ENCODE peak calls at places on chromosomes 3 and 15, in nine cellular contexts. One of them, this sample, is unnamed.

GRCh38 chr3:142225885-142226215 is 465 bp upstream of the GK5 start:
- DNase-seq in AG09309: no peak
- DNase-seq in psoas muscle: no peak
- DNase-seq in left ventricle myocardium inferior: no peak
- DNase-seq in breast epithelium: no peak
- DNase-seq in neural crest cell: no peak
- DNase-seq in spleen: peak
- DNase-seq in pancreas: no peak
- DNase-seq in ovary: peak
- DNase-seq in this sample: no peak

GRCh38 chr15:77866596-77867125 is 210.8 kb downstream of the TBC1D2B start:
- DNase-seq in AG09309: no peak
- DNase-seq in psoas muscle: no peak
- DNase-seq in left ventricle myocardium inferior: no peak
- DNase-seq in breast epithelium: no peak
- DNase-seq in neural crest cell: no peak
- DNase-seq in spleen: no peak
- DNase-seq in pancreas: peak
- DNase-seq in ovary: no peak
- DNase-seq in this sample: no peak

GRCh38 chr15:40108061-40108854 is 421 bp downstream of the BMF start:
- DNase-seq in AG09309: no peak
- DNase-seq in psoas muscle: peak
- DNase-seq in left ventricle myocardium inferior: peak
- DNase-seq in breast epithelium: peak
- DNase-seq in neural crest cell: no peak
- DNase-seq in spleen: no peak
- DNase-seq in pancreas: peak
- DNase-seq in ovary: peak
- DNase-seq in this sample: peak

GRCh38 chr3:146524961-146525360 is 19.4 kb downstream of the PLSCR1 start:
- DNase-seq in AG09309: no peak
- DNase-seq in psoas muscle: no peak
- DNase-seq in left ventricle myocardium inferior: no peak
- DNase-seq in breast epithelium: no peak
- DNase-seq in neural crest cell: no peak
- DNase-seq in spleen: no peak
- DNase-seq in pancreas: no peak
- DNase-seq in ovary: no peak
- DNase-seq in this sample: no peak

GRCh38 chr3:29279830-29280229 is 1.0 kb upstream of the RBMS3 start:
- DNase-seq in AG09309: no peak
- DNase-seq in psoas muscle: peak
- DNase-seq in left ventricle myocardium inferior: no peak
- DNase-seq in breast epithelium: no peak
- DNase-seq in neural crest cell: no peak
- DNase-seq in spleen: no peak
- DNase-seq in pancreas: no peak
- DNase-seq in ovary: peak
- DNase-seq in this sample: no peak

GRCh38 chr15:68818088-68818670 is 2.5 kb downstream of the ANP32A start:
- DNase-seq in AG09309: no peak
- DNase-seq in psoas muscle: peak
- DNase-seq in left ventricle myocardium inferior: peak
- DNase-seq in breast epithelium: peak
- DNase-seq in neural crest cell: peak
- DNase-seq in spleen: peak
- DNase-seq in pancreas: peak
- DNase-seq in ovary: peak
- DNase-seq in this sample: peak

GRCh38 chr15:35089556-35089955 is 4.5 kb upstream of the NANOGP8 start:
- DNase-seq in AG09309: no peak
- DNase-seq in psoas muscle: no peak
- DNase-seq in left ventricle myocardium inferior: no peak
- DNase-seq in breast epithelium: no peak
- DNase-seq in neural crest cell: no peak
- DNase-seq in spleen: no peak
- DNase-seq in pancreas: no peak
- DNase-seq in ovary: no peak
- DNase-seq in this sample: no peak

GRCh38 chr3:20729185-20729584 is 543.2 kb upstream of the SGO1 start:
- DNase-seq in AG09309: no peak
- DNase-seq in psoas muscle: no peak
- DNase-seq in left ventricle myocardium inferior: no peak
- DNase-seq in breast epithelium: no peak
- DNase-seq in neural crest cell: no peak
- DNase-seq in spleen: no peak
- DNase-seq in pancreas: no peak
- DNase-seq in ovary: no peak
- DNase-seq in this sample: no peak

GRCh38 chr3:9398715-9399708 is 1.6 kb downstream of the SETD5 start:
- DNase-seq in AG09309: no peak
- DNase-seq in psoas muscle: no peak
- DNase-seq in left ventricle myocardium inferior: no peak
- DNase-seq in breast epithelium: no peak
- DNase-seq in neural crest cell: no peak
- DNase-seq in spleen: no peak
- DNase-seq in pancreas: no peak
- DNase-seq in ovary: no peak
- DNase-seq in this sample: no peak

GRCh38 chr3:150454085-150454484 is 46.0 kb downstream of the TSC22D2 start:
- DNase-seq in AG09309: no peak
- DNase-seq in psoas muscle: no peak
- DNase-seq in left ventricle myocardium inferior: no peak
- DNase-seq in breast epithelium: no peak
- DNase-seq in neural crest cell: no peak
- DNase-seq in spleen: no peak
- DNase-seq in pancreas: no peak
- DNase-seq in ovary: no peak
- DNase-seq in this sample: no peak

GRCh38 chr3:113084777-113085176 is 94.0 kb downstream of the GTPBP8 start:
- DNase-seq in AG09309: peak
- DNase-seq in psoas muscle: peak
- DNase-seq in left ventricle myocardium inferior: peak
- DNase-seq in breast epithelium: no peak
- DNase-seq in neural crest cell: no peak
- DNase-seq in spleen: no peak
- DNase-seq in pancreas: no peak
- DNase-seq in ovary: no peak
- DNase-seq in this sample: peak

GRCh38 chr15:87877114-87877810 is 379.3 kb downstream of the NTRK3 start:
- DNase-seq in AG09309: no peak
- DNase-seq in psoas muscle: no peak
- DNase-seq in left ventricle myocardium inferior: peak
- DNase-seq in breast epithelium: no peak
- DNase-seq in neural crest cell: no peak
- DNase-seq in spleen: no peak
- DNase-seq in pancreas: no peak
- DNase-seq in ovary: no peak
- DNase-seq in this sample: no peak

GRCh38 chr3:6805236-6805635 is 55.7 kb upstream of the GRM7 start:
- DNase-seq in AG09309: no peak
- DNase-seq in psoas muscle: no peak
- DNase-seq in left ventricle myocardium inferior: no peak
- DNase-seq in breast epithelium: no peak
- DNase-seq in neural crest cell: no peak
- DNase-seq in spleen: no peak
- DNase-seq in pancreas: no peak
- DNase-seq in ovary: no peak
- DNase-seq in this sample: no peak

GRCh38 chr3:161371441-161372320 is at the start of gene SPTSSB:
- DNase-seq in AG09309: no peak
- DNase-seq in psoas muscle: peak
- DNase-seq in left ventricle myocardium inferior: peak
- DNase-seq in breast epithelium: no peak
- DNase-seq in neural crest cell: peak
- DNase-seq in spleen: peak
- DNase-seq in pancreas: peak
- DNase-seq in ovary: peak
- DNase-seq in this sample: peak

DNA sequence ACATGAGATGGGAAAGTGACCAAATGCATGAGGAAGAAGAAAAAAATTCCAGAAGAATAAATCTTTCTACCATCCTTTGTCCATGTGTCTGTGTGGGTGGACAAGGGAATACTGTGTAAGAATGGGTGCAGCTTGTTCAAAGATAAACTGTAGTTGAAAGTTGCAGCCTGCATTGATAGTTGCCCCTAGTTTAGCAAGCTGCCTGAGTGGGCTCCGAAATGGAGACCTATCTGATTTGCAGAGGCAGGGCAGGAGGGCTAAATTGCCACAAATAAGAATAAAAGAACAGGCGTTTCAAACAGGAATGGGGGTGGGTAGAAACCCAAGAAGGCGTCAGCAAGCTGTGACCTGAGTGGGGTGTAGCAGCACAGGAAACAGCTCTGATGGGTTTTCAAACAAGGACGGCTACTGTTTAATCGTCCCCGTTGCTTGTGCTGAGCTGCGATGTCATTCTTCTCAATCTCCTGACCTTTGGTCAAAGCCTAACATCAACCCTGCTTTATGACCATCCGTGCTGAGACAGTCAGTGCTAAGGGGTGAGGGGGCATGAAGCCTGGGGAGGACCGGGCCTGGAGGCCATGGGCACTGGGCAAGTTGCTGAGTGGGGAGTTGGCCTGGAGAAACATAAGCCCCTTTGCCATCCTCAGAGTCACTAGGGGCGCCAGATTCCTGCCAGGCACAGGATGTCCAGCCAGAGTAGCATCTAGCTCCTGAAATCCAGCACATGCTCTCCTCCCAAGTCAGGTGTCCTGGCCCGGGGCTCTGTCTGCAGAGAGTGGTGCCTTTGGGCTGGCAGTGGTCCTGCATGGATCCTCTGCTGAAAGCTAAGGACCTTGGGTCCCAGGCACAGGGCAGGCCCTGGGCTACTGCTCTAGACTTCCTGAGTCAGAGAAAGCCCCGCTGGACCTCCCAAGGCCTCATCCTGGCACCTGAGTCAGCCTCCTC is 19.2 kb upstream of the C15orf39 start:
- DNase-seq in AG09309: no peak
- DNase-seq in psoas muscle: no peak
- DNase-seq in left ventricle myocardium inferior: no peak
- DNase-seq in breast epithelium: no peak
- DNase-seq in neural crest cell: no peak
- DNase-seq in spleen: no peak
- DNase-seq in pancreas: no peak
- DNase-seq in ovary: peak
- DNase-seq in this sample: no peak
- TF ChIP-seq CTCF in AG09309: no peak
- TF ChIP-seq CTCF in psoas muscle: no peak
- TF ChIP-seq CTCF in left ventricle myocardium inferior: no peak
- TF ChIP-seq CTCF in breast epithelium: no peak
- TF ChIP-seq CTCF in neural crest cell: no peak
- TF ChIP-seq CTCF in spleen: no peak
- TF ChIP-seq CTCF in pancreas: no peak
- TF ChIP-seq CTCF in ovary: no peak
- TF ChIP-seq CTCF in this sample: no peak

GRCh38 chr15:63461230-63461629 is 43.2 kb upstream of the USP3 start:
- DNase-seq in AG09309: no peak
- DNase-seq in psoas muscle: no peak
- DNase-seq in left ventricle myocardium inferior: no peak
- DNase-seq in breast epithelium: no peak
- DNase-seq in neural crest cell: peak
- DNase-seq in spleen: no peak
- DNase-seq in pancreas: no peak
- DNase-seq in ovary: no peak
- DNase-seq in this sample: no peak
- TF ChIP-seq CTCF in AG09309: no peak
- TF ChIP-seq CTCF in psoas muscle: no peak
- TF ChIP-seq CTCF in left ventricle myocardium inferior: no peak
- TF ChIP-seq CTCF in breast epithelium: no peak
- TF ChIP-seq CTCF in neural crest cell: peak
- TF ChIP-seq CTCF in spleen: no peak
- TF ChIP-seq CTCF in pancreas: no peak
- TF ChIP-seq CTCF in ovary: no peak
- TF ChIP-seq CTCF in this sample: no peak

GRCh38 chr3:183390844-183391243 is 37.6 kb downstream of the MCF2L2 start:
- DNase-seq in AG09309: no peak
- DNase-seq in psoas muscle: no peak
- DNase-seq in left ventricle myocardium inferior: no peak
- DNase-seq in breast epithelium: no peak
- DNase-seq in neural crest cell: no peak
- DNase-seq in spleen: no peak
- DNase-seq in pancreas: no peak
- DNase-seq in ovary: no peak
- DNase-seq in this sample: no peak

GRCh38 chr3:183388213-183388612 is 40.2 kb downstream of the MCF2L2 start:
- DNase-seq in AG09309: no peak
- DNase-seq in psoas muscle: no peak
- DNase-seq in left ventricle myocardium inferior: no peak
- DNase-seq in breast epithelium: no peak
- DNase-seq in neural crest cell: no peak
- DNase-seq in spleen: no peak
- DNase-seq in pancreas: no peak
- DNase-seq in ovary: no peak
- DNase-seq in this sample: no peak

GRCh38 chr3:183385698-183386590 is 42.5 kb downstream of the MCF2L2 start:
- DNase-seq in AG09309: peak
- DNase-seq in psoas muscle: no peak
- DNase-seq in left ventricle myocardium inferior: no peak
- DNase-seq in breast epithelium: no peak
- DNase-seq in neural crest cell: peak
- DNase-seq in spleen: no peak
- DNase-seq in pancreas: no peak
- DNase-seq in ovary: peak
- DNase-seq in this sample: peak

GRCh38 chr3:183387797-183388196 is 40.6 kb downstream of the MCF2L2 start:
- DNase-seq in AG09309: no peak
- DNase-seq in psoas muscle: no peak
- DNase-seq in left ventricle myocardium inferior: no peak
- DNase-seq in breast epithelium: no peak
- DNase-seq in neural crest cell: no peak
- DNase-seq in spleen: no peak
- DNase-seq in pancreas: no peak
- DNase-seq in ovary: no peak
- DNase-seq in this sample: no peak

DNA sequence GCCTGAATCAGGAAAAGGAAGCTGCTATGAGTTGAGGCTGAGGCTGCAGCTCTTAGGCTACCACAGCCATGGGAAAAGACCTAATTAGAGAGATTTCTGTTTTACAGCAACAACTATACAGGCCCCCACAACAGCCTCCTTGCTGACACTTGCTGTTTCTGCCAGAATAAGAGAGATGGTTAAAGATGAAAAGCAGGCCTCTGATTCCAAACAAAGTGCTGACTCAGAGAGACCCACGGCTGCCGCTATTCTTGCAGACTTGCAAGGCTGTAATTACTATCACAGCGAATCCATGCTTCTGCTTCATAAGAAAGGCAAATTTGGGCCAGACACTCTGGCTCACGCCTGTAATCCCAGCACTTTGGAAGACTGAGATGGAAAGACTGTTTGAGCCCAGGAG is 41.8 kb downstream of the MCF2L2 start:
- DNase-seq in AG09309: no peak
- DNase-seq in psoas muscle: no peak
- DNase-seq in left ventricle myocardium inferior: no peak
- DNase-seq in breast epithelium: no peak
- DNase-seq in neural crest cell: no peak
- DNase-seq in spleen: no peak
- DNase-seq in pancreas: no peak
- DNase-seq in ovary: no peak
- DNase-seq in this sample: no peak
- TF ChIP-seq CTCF in AG09309: no peak
- TF ChIP-seq CTCF in psoas muscle: no peak
- TF ChIP-seq CTCF in left ventricle myocardium inferior: no peak
- TF ChIP-seq CTCF in breast epithelium: no peak
- TF ChIP-seq CTCF in neural crest cell: no peak
- TF ChIP-seq CTCF in spleen: no peak
- TF ChIP-seq CTCF in pancreas: no peak
- TF ChIP-seq CTCF in ovary: no peak
- TF ChIP-seq CTCF in this sample: no peak

GRCh38 chr15:45703670-45704328 is 69.0 kb downstream of the SQOR start:
- DNase-seq in AG09309: no peak
- DNase-seq in psoas muscle: no peak
- DNase-seq in left ventricle myocardium inferior: no peak
- DNase-seq in breast epithelium: no peak
- DNase-seq in neural crest cell: no peak
- DNase-seq in spleen: no peak
- DNase-seq in pancreas: no peak
- DNase-seq in ovary: no peak
- DNase-seq in this sample: no peak
- TF ChIP-seq CTCF in AG09309: peak
- TF ChIP-seq CTCF in psoas muscle: no peak
- TF ChIP-seq CTCF in left ventricle myocardium inferior: no peak
- TF ChIP-seq CTCF in breast epithelium: no peak
- TF ChIP-seq CTCF in neural crest cell: peak
- TF ChIP-seq CTCF in spleen: no peak
- TF ChIP-seq CTCF in pancreas: no peak
- TF ChIP-seq CTCF in ovary: no peak
- TF ChIP-seq CTCF in this sample: no peak

This sample was measured in RWPE1.